ENCODE peak calls at places on chromosomes 12 and 14, in seven cellular contexts. R is CD4-positive, alpha-beta T cell; I is AG09319; P is AG08395; M is NCI-H1436; X is LoVo; V is fibroblast of pulmonary artery. J is an unnamed sample.

GRCh38 chr14:55125403-55125802 is 3.6 kb upstream of the LGALS3 start:
- DNase-seq in P (no peak), V (no peak), R (no peak), I (no peak), X (peak), M (no peak), J (no peak)

GRCh38 chr12:6873094-6874006 is at the start of gene SPSB2:
- DNase-seq in M (peak), X (peak), V (peak), P (peak), I (peak), R (peak), J (peak)

GRCh38 chr14:101223147-101223546 is 319.6 kb upstream of the RTL1 start:
- DNase-seq in V (no peak), R (no peak), P (no peak), X (no peak), I (no peak), M (peak), J (no peak)

GRCh38 chr12:67855103-67855502 is 134.1 kb upstream of the IFNG-AS1 start:
- DNase-seq in M (no peak), I (no peak), R (no peak), V (no peak), P (no peak), X (no peak), J (no peak)

GRCh38 chr14:90288646-90289355 is 32.4 kb downstream of the PSMC1 start:
- DNase-seq in V (no peak), R (no peak), I (no peak), P (no peak), X (no peak), M (no peak), J (no peak)

GRCh38 chr12:89731614-89732013 is 23.0 kb upstream of the ATP2B1 start:
- DNase-seq in I (peak), M (no peak), R (no peak), X (no peak), V (peak), P (peak), J (peak)

GRCh38 chr14:95943699-95944098 is 67.1 kb downstream of the TUNAR start:
- DNase-seq in X (no peak), I (no peak), R (no peak), P (no peak), M (no peak), V (no peak), J (no peak)

GRCh38 chr12:30440826-30441602 is 254.7 kb downstream of the IPO8 start:
- DNase-seq in P (peak), I (no peak), M (no peak), R (no peak), X (peak), V (peak), J (no peak)

GRCh38 chr14:43651896-43652295 is 855.2 kb downstream of the FSCB start:
- DNase-seq in X (no peak), V (no peak), I (no peak), R (no peak), P (no peak), M (no peak), J (no peak)

GRCh38 chr12:91250273-91250672 is 67.7 kb upstream of the DCN start:
- DNase-seq in I (no peak), X (no peak), P (peak), M (no peak), R (no peak), V (peak), J (peak)

GRCh38 chr12:124694250-124694649 is 126.8 kb upstream of the NCOR2 start:
- DNase-seq in X (no peak), P (no peak), R (no peak), M (no peak), V (no peak), I (no peak), J (no peak)

GRCh38 chr14:102362084-102362483 is 606 bp downstream of the CINP start:
- DNase-seq in X (peak), M (no peak), I (no peak), V (peak), R (no peak), P (peak), J (peak)

GRCh38 chr12:44053550-44054243 is 217.8 kb downstream of the TMEM117 start:
- DNase-seq in P (peak), V (peak), M (no peak), X (peak), R (no peak), I (no peak), J (peak)

GRCh38 chr14:54683882-54684794 is 117.2 kb downstream of the SAMD4A start:
- DNase-seq in M (no peak), I (peak), R (no peak), V (peak), X (no peak), P (peak), J (peak)

GRCh38 chr12:15001733-15002471 is 29.1 kb downstream of the PDE6H start:
- DNase-seq in I (no peak), P (peak), M (no peak), V (peak), R (no peak), X (no peak), J (no peak)

GRCh38 chr12:89544730-89545184 is 18.9 kb upstream of the POC1B start:
- DNase-seq in M (no peak), V (peak), R (no peak), I (no peak), P (peak), X (peak), J (no peak)

GRCh38 chr14:92924247-92924646 is 1.3 kb downstream of the CHGA start:
- DNase-seq in M (no peak), I (no peak), P (no peak), X (no peak), R (no peak), V (no peak), J (no peak)

GRCh38 chr12:12916135-12916956 is 25.0 kb downstream of the GPRC5A start:
- DNase-seq in V (peak), R (peak), P (peak), X (peak), M (peak), I (peak), J (peak)

GRCh38 chr12:46430340-46430948 is 57.9 kb upstream of the SLC38A2 start:
- DNase-seq in R (no peak), X (peak), I (peak), P (peak), V (peak), M (no peak), J (peak)

GRCh38 chr12:125159687-125160086 is 94.5 kb downstream of the AACS start:
- DNase-seq in P (no peak), R (no peak), M (no peak), I (no peak), X (no peak), V (no peak), J (no peak)

GRCh38 chr12:67667276-67668073 is 18.9 kb downstream of the DYRK2 start:
- DNase-seq in M (no peak), X (no peak), P (no peak), I (no peak), V (peak), R (no peak), J (no peak)

GRCh38 chr12:2451025-2451424 is 343.7 kb upstream of the FKBP4 start:
- DNase-seq in P (peak), R (no peak), I (no peak), X (no peak), M (no peak), V (no peak), J (no peak)

GRCh38 chr14:100114109-100114765 is 45.2 kb downstream of the DEGS2 start:
- DNase-seq in V (no peak), P (no peak), R (no peak), X (no peak), M (no peak), I (no peak), J (no peak)

GRCh38 chr12:53500119-53500775 is 836 bp upstream of the TARBP2 start:
- DNase-seq in P (peak), V (peak), I (peak), R (no peak), M (no peak), X (no peak), J (peak)

GRCh38 chr12:47835017-47835830 is 15.5 kb upstream of the HDAC7 start:
- DNase-seq in M (no peak), I (no peak), V (no peak), P (no peak), R (no peak), X (no peak), J (no peak)

GRCh38 chr14:105066285-105067071 is 1.2 kb upstream of the GPR132 start:
- DNase-seq in X (no peak), M (no peak), V (no peak), R (no peak), P (no peak), I (no peak), J (no peak)

GRCh38 chr12:52631676-52632459 is 13.5 kb upstream of the KRT73 start:
- DNase-seq in X (no peak), V (no peak), M (no peak), P (no peak), R (no peak), I (no peak), J (no peak)

GRCh38 chr12:47686645-47687240 is 19.1 kb downstream of the RPAP3 start:
- DNase-seq in I (no peak), X (peak), R (no peak), V (peak), P (peak), M (peak), J (peak)

GRCh38 chr12:69231479-69231878 is 7.9 kb upstream of the CPSF6 start:
- DNase-seq in V (no peak), M (no peak), P (no peak), R (no peak), X (no peak), I (no peak), J (no peak)

GRCh38 chr14:28412076-28412475 is 354.5 kb upstream of the FOXG1 start:
- DNase-seq in X (no peak), R (no peak), P (no peak), I (no peak), M (no peak), V (peak), J (no peak)

GRCh38 chr12:62697893-62698292 is 231.3 kb downstream of the MON2 start:
- DNase-seq in I (no peak), X (no peak), P (no peak), R (no peak), M (no peak), V (peak), J (no peak)

GRCh38 chr12:130826151-130826801 is 12.8 kb downstream of the STX2 start:
- DNase-seq in X (peak), P (peak), I (no peak), M (no peak), R (peak), V (peak), J (no peak)

GRCh38 chr12:120833849-120834248 is 70.3 kb downstream of the SPPL3 start:
- DNase-seq in R (no peak), M (no peak), I (no peak), X (no peak), P (peak), V (no peak), J (no peak)

GRCh38 chr12:113486722-113487121 is 15.1 kb upstream of the LHX5 start:
- DNase-seq in I (no peak), M (no peak), P (no peak), V (no peak), X (no peak), R (no peak), J (no peak)

J was measured in GM04504.